ENCODE peak calls at places on chromosomes 4 and X, in nine cellular contexts. One of them, this sample, is unnamed.
A peak's percentile ranks its signal among the peaks of the same experiment; 100 is the strongest.

GRCh38 chrX:14776901-14777300 is 96.0 kb downstream of the FANCB start:
- DNase-seq in left ventricle myocardium inferior: no peak
- DNase-seq in endodermal cell: no peak
- DNase-seq in MM.1S: no peak
- DNase-seq in GM23338: no peak
- DNase-seq in ovary: no peak
- DNase-seq in CD8-positive, alpha-beta T cell: no peak
- DNase-seq in pancreas: no peak
- DNase-seq in PC-9: no peak
- DNase-seq in this sample: no peak

GRCh38 chr4:70637239-70637920 is 8.8 kb downstream of the ENAM start:
- DNase-seq in left ventricle myocardium inferior: no peak
- DNase-seq in endodermal cell: no peak
- DNase-seq in MM.1S: no peak
- DNase-seq in GM23338: no peak
- DNase-seq in ovary: no peak
- DNase-seq in CD8-positive, alpha-beta T cell: no peak
- DNase-seq in pancreas: peak; percentile 6
- DNase-seq in PC-9: no peak
- DNase-seq in this sample: no peak

GRCh38 chr4:127500242-127500641 is 132.5 kb upstream of the INTU start:
- DNase-seq in left ventricle myocardium inferior: no peak
- DNase-seq in endodermal cell: no peak
- DNase-seq in MM.1S: no peak
- DNase-seq in GM23338: no peak
- DNase-seq in ovary: no peak
- DNase-seq in CD8-positive, alpha-beta T cell: no peak
- DNase-seq in pancreas: no peak
- DNase-seq in PC-9: no peak
- DNase-seq in this sample: no peak

GRCh38 chr4:72919937-72920336 is 149.6 kb downstream of the COX18 start:
- DNase-seq in left ventricle myocardium inferior: no peak
- DNase-seq in endodermal cell: no peak
- DNase-seq in MM.1S: no peak
- DNase-seq in GM23338: no peak
- DNase-seq in ovary: no peak
- DNase-seq in CD8-positive, alpha-beta T cell: no peak
- DNase-seq in pancreas: no peak
- DNase-seq in PC-9: peak; percentile 40
- DNase-seq in this sample: no peak

GRCh38 chrX:119618439-119618838 is 12.2 kb upstream of the NKRF start:
- DNase-seq in left ventricle myocardium inferior: peak; percentile 16
- DNase-seq in endodermal cell: no peak
- DNase-seq in MM.1S: no peak
- DNase-seq in GM23338: no peak
- DNase-seq in ovary: no peak
- DNase-seq in CD8-positive, alpha-beta T cell: no peak
- DNase-seq in pancreas: no peak
- DNase-seq in PC-9: no peak
- DNase-seq in this sample: no peak

GRCh38 chr4:8849266-8850073 is 22.2 kb downstream of the HMX1 start:
- DNase-seq in left ventricle myocardium inferior: no peak
- DNase-seq in endodermal cell: peak; percentile 35
- DNase-seq in MM.1S: no peak
- DNase-seq in GM23338: no peak
- DNase-seq in ovary: no peak
- DNase-seq in CD8-positive, alpha-beta T cell: no peak
- DNase-seq in pancreas: no peak
- DNase-seq in PC-9: no peak
- DNase-seq in this sample: no peak

GRCh38 chr4:176380352-176381157 is 60.8 kb downstream of the SPCS3 start:
- DNase-seq in left ventricle myocardium inferior: no peak
- DNase-seq in endodermal cell: no peak
- DNase-seq in MM.1S: no peak
- DNase-seq in GM23338: no peak
- DNase-seq in ovary: no peak
- DNase-seq in CD8-positive, alpha-beta T cell: no peak
- DNase-seq in pancreas: no peak
- DNase-seq in PC-9: no peak
- DNase-seq in this sample: no peak

GRCh38 chr4:80253510-80253909 is 13.0 kb upstream of the FGF5 start:
- DNase-seq in left ventricle myocardium inferior: no peak
- DNase-seq in endodermal cell: peak; percentile 41
- DNase-seq in MM.1S: no peak
- DNase-seq in GM23338: no peak
- DNase-seq in ovary: no peak
- DNase-seq in CD8-positive, alpha-beta T cell: no peak
- DNase-seq in pancreas: no peak
- DNase-seq in PC-9: no peak
- DNase-seq in this sample: no peak

GRCh38 chr4:153079824-153080486 is 124.3 kb upstream of the TRIM2 start:
- DNase-seq in left ventricle myocardium inferior: no peak
- DNase-seq in endodermal cell: no peak
- DNase-seq in MM.1S: no peak
- DNase-seq in GM23338: no peak
- DNase-seq in ovary: no peak
- DNase-seq in CD8-positive, alpha-beta T cell: no peak
- DNase-seq in pancreas: no peak
- DNase-seq in PC-9: no peak
- DNase-seq in this sample: no peak

GRCh38 chr4:74100531-74100930 is 1.5 kb upstream of the CXCL2 start:
- DNase-seq in left ventricle myocardium inferior: no peak
- DNase-seq in endodermal cell: no peak
- DNase-seq in MM.1S: no peak
- DNase-seq in GM23338: no peak
- DNase-seq in ovary: no peak
- DNase-seq in CD8-positive, alpha-beta T cell: no peak
- DNase-seq in pancreas: no peak
- DNase-seq in PC-9: no peak
- DNase-seq in this sample: no peak

GRCh38 chrX:134543201-134543797 is 83.3 kb downstream of the HPRT1 start:
- DNase-seq in left ventricle myocardium inferior: no peak
- DNase-seq in endodermal cell: no peak
- DNase-seq in MM.1S: no peak
- DNase-seq in GM23338: peak; percentile 41
- DNase-seq in ovary: no peak
- DNase-seq in CD8-positive, alpha-beta T cell: no peak
- DNase-seq in pancreas: no peak
- DNase-seq in PC-9: no peak
- DNase-seq in this sample: no peak

GRCh38 chr4:122309988-122310626 is 68.7 kb upstream of the ADAD1 start:
- DNase-seq in left ventricle myocardium inferior: no peak
- DNase-seq in endodermal cell: no peak
- DNase-seq in MM.1S: no peak
- DNase-seq in GM23338: peak; percentile 37
- DNase-seq in ovary: no peak
- DNase-seq in CD8-positive, alpha-beta T cell: no peak
- DNase-seq in pancreas: no peak
- DNase-seq in PC-9: no peak
- DNase-seq in this sample: no peak

GRCh38 chr4:189001971-189002450 is 862.8 kb downstream of the TRIML1 start:
- DNase-seq in left ventricle myocardium inferior: no peak
- DNase-seq in endodermal cell: no peak
- DNase-seq in MM.1S: no peak
- DNase-seq in GM23338: no peak
- DNase-seq in ovary: no peak
- DNase-seq in CD8-positive, alpha-beta T cell: no peak
- DNase-seq in pancreas: no peak
- DNase-seq in PC-9: no peak
- DNase-seq in this sample: peak; percentile 28

GRCh38 chr4:130534651-130535050 is 1438.7 kb downstream of the C4orf33 start:
- DNase-seq in left ventricle myocardium inferior: no peak
- DNase-seq in endodermal cell: no peak
- DNase-seq in MM.1S: no peak
- DNase-seq in GM23338: no peak
- DNase-seq in ovary: no peak
- DNase-seq in CD8-positive, alpha-beta T cell: no peak
- DNase-seq in pancreas: no peak
- DNase-seq in PC-9: no peak
- DNase-seq in this sample: no peak

GRCh38 chrX:153736871-153737441 is 12.3 kb downstream of the ABCD1 start:
- DNase-seq in left ventricle myocardium inferior: no peak
- DNase-seq in endodermal cell: no peak
- DNase-seq in MM.1S: no peak
- DNase-seq in GM23338: no peak
- DNase-seq in ovary: no peak
- DNase-seq in CD8-positive, alpha-beta T cell: no peak
- DNase-seq in pancreas: no peak
- DNase-seq in PC-9: no peak
- DNase-seq in this sample: no peak

GRCh38 chr4:188372856-188373255 is 233.6 kb downstream of the TRIML1 start:
- DNase-seq in left ventricle myocardium inferior: no peak
- DNase-seq in endodermal cell: peak; percentile 71
- DNase-seq in MM.1S: no peak
- DNase-seq in GM23338: no peak
- DNase-seq in ovary: no peak
- DNase-seq in CD8-positive, alpha-beta T cell: no peak
- DNase-seq in pancreas: no peak
- DNase-seq in PC-9: no peak
- DNase-seq in this sample: no peak

GRCh38 chr4:156889616-156890594 is 81.7 kb downstream of the PDGFC start:
- DNase-seq in left ventricle myocardium inferior: peak; percentile 37
- DNase-seq in endodermal cell: no peak
- DNase-seq in MM.1S: no peak
- DNase-seq in GM23338: no peak
- DNase-seq in ovary: no peak
- DNase-seq in CD8-positive, alpha-beta T cell: no peak
- DNase-seq in pancreas: no peak
- DNase-seq in PC-9: no peak
- DNase-seq in this sample: peak; percentile 18

GRCh38 chr4:118756958-118757357 is 71.8 kb downstream of the METTL14 start:
- DNase-seq in left ventricle myocardium inferior: no peak
- DNase-seq in endodermal cell: no peak
- DNase-seq in MM.1S: no peak
- DNase-seq in GM23338: no peak
- DNase-seq in ovary: no peak
- DNase-seq in CD8-positive, alpha-beta T cell: no peak
- DNase-seq in pancreas: no peak
- DNase-seq in PC-9: no peak
- DNase-seq in this sample: no peak
- H3K4me1 ChIP-seq in left ventricle myocardium inferior: peaks cover 100% of the 10 kb centered on the region
- H3K4me1 ChIP-seq in endodermal cell: no peaks in the 10 kb centered on the region
- H3K4me1 ChIP-seq in MM.1S: peaks cover 27% of the 10 kb centered on the region
- H3K4me1 ChIP-seq in GM23338: peaks cover 10% of the 10 kb centered on the region
- H3K4me1 ChIP-seq in ovary: peaks cover 17% of the 10 kb centered on the region
- H3K4me1 ChIP-seq in CD8-positive, alpha-beta T cell: no peaks in the 10 kb centered on the region
- H3K4me1 ChIP-seq in pancreas: peaks cover 34% of the 10 kb centered on the region
- H3K4me1 ChIP-seq in PC-9: no peaks in the 10 kb centered on the region
- H3K4me1 ChIP-seq in this sample: peaks cover 46% of the 10 kb centered on the region

GRCh38 chrX:110159865-110160264 is 157.0 kb downstream of the TMEM164 start:
- DNase-seq in left ventricle myocardium inferior: no peak
- DNase-seq in endodermal cell: no peak
- DNase-seq in MM.1S: peak; percentile 42
- DNase-seq in GM23338: no peak
- DNase-seq in ovary: no peak
- DNase-seq in CD8-positive, alpha-beta T cell: no peak
- DNase-seq in pancreas: no peak
- DNase-seq in PC-9: no peak
- DNase-seq in this sample: no peak
- H3K27ac ChIP-seq in left ventricle myocardium inferior: no peak overlapping the region
- H3K27ac ChIP-seq in endodermal cell: no peak overlapping the region
- H3K27ac ChIP-seq in MM.1S: peak overlapping the region; percentile 65
- H3K27ac ChIP-seq in GM23338: no peak overlapping the region
- H3K27ac ChIP-seq in ovary: no peak overlapping the region
- H3K27ac ChIP-seq in CD8-positive, alpha-beta T cell: no peak overlapping the region
- H3K27ac ChIP-seq in pancreas: no peak overlapping the region
- H3K27ac ChIP-seq in PC-9: no peak overlapping the region
- H3K27ac ChIP-seq in this sample: no peak overlapping the region

GRCh38 chr4:63528592-63528991 is 880.7 kb downstream of the TECRL start:
- DNase-seq in left ventricle myocardium inferior: no peak
- DNase-seq in endodermal cell: no peak
- DNase-seq in MM.1S: peak; percentile 39
- DNase-seq in GM23338: peak; percentile 5
- DNase-seq in ovary: no peak
- DNase-seq in CD8-positive, alpha-beta T cell: no peak
- DNase-seq in pancreas: no peak
- DNase-seq in PC-9: no peak
- DNase-seq in this sample: no peak
- TF ChIP-seq CTCF in left ventricle myocardium inferior: no peak
- TF ChIP-seq CTCF in endodermal cell: peak; percentile 61
- TF ChIP-seq CTCF in MM.1S: peak; percentile 35
- TF ChIP-seq CTCF in GM23338: peak; percentile 54
- TF ChIP-seq CTCF in ovary: no peak
- TF ChIP-seq CTCF in CD8-positive, alpha-beta T cell: no peak
- TF ChIP-seq CTCF in pancreas: no peak
- TF ChIP-seq CTCF in PC-9: no peak
- TF ChIP-seq CTCF in this sample: no peak

GRCh38 chrX:129782015-129782495 is 2.3 kb downstream of the SASH3 start:
- DNase-seq in left ventricle myocardium inferior: no peak
- DNase-seq in endodermal cell: no peak
- DNase-seq in MM.1S: no peak
- DNase-seq in GM23338: no peak
- DNase-seq in ovary: no peak
- DNase-seq in CD8-positive, alpha-beta T cell: no peak
- DNase-seq in pancreas: no peak
- DNase-seq in PC-9: no peak
- DNase-seq in this sample: no peak

GRCh38 chrX:129781134-129782014 is 1.6 kb downstream of the SASH3 start:
- DNase-seq in left ventricle myocardium inferior: no peak
- DNase-seq in endodermal cell: peak; percentile 67
- DNase-seq in MM.1S: peak; percentile 92
- DNase-seq in GM23338: no peak
- DNase-seq in ovary: no peak
- DNase-seq in CD8-positive, alpha-beta T cell: peak; percentile 93
- DNase-seq in pancreas: no peak
- DNase-seq in PC-9: no peak
- DNase-seq in this sample: peak; percentile 19

GRCh38 chrX:129785160-129785947 is 5.6 kb downstream of the SASH3 start:
- DNase-seq in left ventricle myocardium inferior: no peak
- DNase-seq in endodermal cell: no peak
- DNase-seq in MM.1S: no peak
- DNase-seq in GM23338: no peak
- DNase-seq in ovary: no peak
- DNase-seq in CD8-positive, alpha-beta T cell: no peak
- DNase-seq in pancreas: no peak
- DNase-seq in PC-9: no peak
- DNase-seq in this sample: no peak

GRCh38 chrX:129782706-129783105 is 3.0 kb downstream of the SASH3 start:
- DNase-seq in left ventricle myocardium inferior: no peak
- DNase-seq in endodermal cell: no peak
- DNase-seq in MM.1S: no peak
- DNase-seq in GM23338: no peak
- DNase-seq in ovary: no peak
- DNase-seq in CD8-positive, alpha-beta T cell: no peak
- DNase-seq in pancreas: no peak
- DNase-seq in PC-9: no peak
- DNase-seq in this sample: no peak

DNA sequence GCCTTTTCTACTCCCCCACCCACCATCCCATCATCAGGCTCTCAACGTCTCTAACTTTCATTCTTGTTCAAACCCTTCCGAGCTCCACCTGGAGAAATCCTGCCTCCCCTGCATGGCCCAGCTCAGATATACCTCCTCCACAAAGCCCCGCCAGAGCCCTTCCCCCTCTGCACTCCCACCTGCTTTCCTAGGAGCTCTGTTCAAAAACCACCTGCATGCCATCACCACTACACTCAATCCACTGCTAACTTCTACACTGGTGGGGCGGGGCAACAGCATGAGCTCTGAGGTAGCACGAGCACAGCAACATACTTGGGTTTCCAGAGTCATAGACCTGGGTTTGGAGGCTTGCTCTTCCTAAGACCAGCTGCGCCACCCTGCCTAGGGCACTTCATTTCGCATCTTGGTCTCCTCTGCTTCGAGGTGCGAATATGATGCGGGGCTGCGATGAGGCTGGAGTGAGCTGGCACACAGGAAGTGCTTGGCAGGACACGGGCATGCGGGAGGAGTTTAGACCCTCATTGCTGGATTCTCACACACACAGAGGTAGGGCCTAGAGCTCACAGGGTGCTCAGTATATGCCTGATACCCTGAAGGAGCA is 3.5 kb downstream of the SASH3 start:
- DNase-seq in left ventricle myocardium inferior: no peak
- DNase-seq in endodermal cell: no peak
- DNase-seq in MM.1S: no peak
- DNase-seq in GM23338: no peak
- DNase-seq in ovary: no peak
- DNase-seq in CD8-positive, alpha-beta T cell: no peak
- DNase-seq in pancreas: no peak
- DNase-seq in PC-9: no peak
- DNase-seq in this sample: no peak
- H3K4me1 ChIP-seq in left ventricle myocardium inferior: no peaks in the 10 kb centered on the region
- H3K4me1 ChIP-seq in endodermal cell: no peaks in the 10 kb centered on the region
- H3K4me1 ChIP-seq in MM.1S: peaks cover 62% of the 10 kb centered on the region
- H3K4me1 ChIP-seq in GM23338: no peaks in the 10 kb centered on the region
- H3K4me1 ChIP-seq in ovary: no peaks in the 10 kb centered on the region
- H3K4me1 ChIP-seq in CD8-positive, alpha-beta T cell: peaks cover 57% of the 10 kb centered on the region
- H3K4me1 ChIP-seq in pancreas: no peaks in the 10 kb centered on the region
- H3K4me1 ChIP-seq in PC-9: no peaks in the 10 kb centered on the region
- H3K4me1 ChIP-seq in this sample: no peaks in the 10 kb centered on the region

This sample was measured in testis.